ENCODE peak calls at places on chromosomes 2 and 18, in eight cellular contexts. G is head of caudate nucleus; I is CD4-positive, CD25-positive, alpha-beta regulatory T cell; H is left colon; Z is naive thymus-derived CD8-positive, alpha-beta T cell; R is ACHN; J is cardiac fibroblast; U is fibroblast of villous mesenchyme. N is an unnamed sample.

GRCh38 chr2:110152943-110153342 is 37.3 kb upstream of the MALL start:
- DNase-seq in J (no peak), Z (no peak), U (no peak), G (no peak), I (no peak), H (no peak), R (no peak), N (no peak)

GRCh38 chr2:75429036-75429435 is 131.7 kb downstream of the EVA1A start:
- DNase-seq in H (no peak), I (no peak), Z (no peak), J (no peak), R (no peak), U (no peak), G (peak), N (no peak)

GRCh38 chr2:80496770-80497169 is 192.2 kb upstream of the LRRTM1 start:
- DNase-seq in R (peak), H (no peak), Z (no peak), I (no peak), U (peak), G (peak), J (peak), N (peak)

GRCh38 chr2:65654496-65654895 is 222.1 kb upstream of the SPRED2 start:
- DNase-seq in G (no peak), H (no peak), U (no peak), J (no peak), I (no peak), Z (no peak), R (no peak), N (no peak)

GRCh38 chr2:180980943-180981898 is 816 bp downstream of the UBE2E3 start:
- DNase-seq in Z (no peak), U (peak), G (peak), J (peak), H (no peak), R (peak), I (peak), N (peak)

GRCh38 chr2:15730545-15731212 is 139.0 kb downstream of the DDX1 start:
- DNase-seq in U (peak), Z (no peak), I (no peak), J (peak), G (peak), H (peak), R (peak), N (peak)

GRCh38 chr18:37962316-37962966 is 396.8 kb upstream of the CELF4 start:
- DNase-seq in G (no peak), R (no peak), Z (no peak), H (no peak), U (no peak), J (no peak), I (no peak), N (no peak)

GRCh38 chr2:95046371-95047112 is 21.0 kb downstream of the MAL start:
- DNase-seq in R (no peak), G (no peak), J (no peak), Z (no peak), I (no peak), H (no peak), U (no peak), N (no peak)

GRCh38 chr2:16323551-16324543 is 341.8 kb downstream of the CYRIA start:
- DNase-seq in I (no peak), J (no peak), U (no peak), G (no peak), R (no peak), H (no peak), Z (no peak), N (no peak)

GRCh38 chr2:238216651-238217184 is 13.2 kb upstream of the ILKAP start:
- DNase-seq in U (no peak), Z (no peak), H (no peak), R (no peak), G (peak), I (no peak), J (no peak), N (no peak)

GRCh38 chr2:7239078-7239477 is 321.9 kb downstream of the RNF144A start:
- DNase-seq in J (no peak), H (no peak), G (no peak), R (no peak), I (no peak), U (no peak), Z (no peak), N (no peak)

GRCh38 chr2:86274918-86275275 is 62.5 kb downstream of the REEP1 start:
- DNase-seq in R (peak), U (no peak), G (no peak), Z (no peak), J (no peak), H (peak), I (no peak), N (no peak)

GRCh38 chr18:79496978-79497637 is 101.4 kb downstream of the NFATC1 start:
- DNase-seq in U (peak), H (peak), J (peak), I (no peak), Z (no peak), R (no peak), G (peak), N (no peak)

GRCh38 chr2:115084446-115084845 is 642.0 kb downstream of the DPP10 start:
- DNase-seq in U (no peak), I (no peak), Z (no peak), G (no peak), R (no peak), H (no peak), J (no peak), N (no peak)

GRCh38 chr2:120729410-120730052 is 6.1 kb upstream of the GLI2 start:
- DNase-seq in J (peak), G (no peak), H (no peak), R (peak), U (peak), Z (no peak), I (no peak), N (peak)

GRCh38 chr2:239240480-239240881 is 160.3 kb downstream of the HDAC4 start:
- DNase-seq in R (no peak), Z (no peak), H (peak), J (no peak), U (peak), I (no peak), G (peak), N (no peak)

GRCh38 chr18:25713104-25713503 is 361.1 kb upstream of the ZNF521 start:
- DNase-seq in G (no peak), Z (no peak), R (no peak), I (no peak), J (no peak), U (no peak), H (no peak), N (no peak)

GRCh38 chr2:62014102-62014501 is 108.6 kb downstream of the COMMD1 start:
- DNase-seq in U (peak), Z (no peak), J (peak), G (peak), R (no peak), I (no peak), H (peak), N (peak)

GRCh38 chr2:217804338-217804737 is 198.5 kb downstream of the TNS1 start:
- DNase-seq in G (no peak), I (no peak), R (no peak), H (peak), U (no peak), J (no peak), Z (no peak), N (no peak)